ENCODE peak calls at places on chromosomes 6 and 20, in ten cellular contexts. Q, J, M, S, N, B, V, G, X and W are unnamed samples.

GRCh38 chr6:167826230-167827061 is at the start of gene AFDN:
- DNase-seq in B (peak; percentile 67), X (no peak), M (no peak), V (no peak), N (no peak), G (peak; percentile 66), S (peak; percentile 61), J (peak; percentile 55), Q (no peak), W (peak; percentile 60)

GRCh38 chr6:143059616-143060353 is 904 bp upstream of the AIG1 start:
- DNase-seq in J (peak; percentile 97), X (peak; percentile 78), B (peak; percentile 33), M (peak; percentile 51), S (peak; percentile 73), N (no peak), G (peak; percentile 70), Q (no peak), V (peak; percentile 89), W (no peak)

GRCh38 chr6:340991-341827 is 48.9 kb downstream of the DUSP22 start:
- DNase-seq in B (peak; percentile 82), M (no peak), J (no peak), G (no peak), N (no peak), Q (no peak), V (no peak), S (peak; percentile 47), X (no peak), W (no peak)

GRCh38 chr20:2337142-2337541 is 41.3 kb downstream of the TGM3 start:
- DNase-seq in N (no peak), S (no peak), G (no peak), B (no peak), X (no peak), Q (no peak), M (no peak), V (no peak), J (no peak), W (peak; percentile 15)

GRCh38 chr20:52539891-52540290 is 348.3 kb upstream of the ZFP64 start:
- DNase-seq in S (peak; percentile 4), Q (no peak), G (no peak), J (no peak), X (no peak), B (no peak), M (no peak), V (no peak), N (no peak), W (no peak)

GRCh38 chr6:119152187-119152586 is 73.7 kb upstream of the FAM184A start:
- DNase-seq in G (no peak), J (no peak), N (no peak), Q (no peak), M (no peak), S (no peak), X (no peak), V (no peak), B (no peak), W (no peak)

GRCh38 chr20:9344080-9344920 is 170.1 kb upstream of the LAMP5 start:
- DNase-seq in N (no peak), J (no peak), M (no peak), S (no peak), X (peak; percentile 22), B (peak; percentile 16), G (peak; percentile 70), Q (no peak), V (peak; percentile 13), W (no peak)

GRCh38 chr6:70725817-70726413 is 58.2 kb downstream of the SMAP1 start:
- DNase-seq in S (no peak), B (no peak), G (peak; percentile 48), V (no peak), Q (no peak), J (no peak), X (no peak), N (no peak), M (no peak), W (no peak)

GRCh38 chr6:706161-706560 is 13.2 kb upstream of the EXOC2 start:
- DNase-seq in G (no peak), M (no peak), X (no peak), Q (no peak), J (no peak), V (no peak), S (no peak), N (no peak), B (no peak), W (no peak)

GRCh38 chr6:90759662-90760061 is 172.8 kb upstream of the MAP3K7 start:
- DNase-seq in J (no peak), V (no peak), M (no peak), S (no peak), N (no peak), G (no peak), Q (no peak), B (no peak), X (no peak), W (no peak)

GRCh38 chr6:24492475-24492874 is 2.3 kb upstream of the ALDH5A1 start:
- DNase-seq in X (no peak), J (no peak), B (no peak), Q (no peak), N (no peak), V (no peak), M (no peak), S (peak; percentile 16), G (peak; percentile 29), W (no peak)

GRCh38 chr6:46059608-46060007 is 43.9 kb upstream of the CLIC5 start:
- DNase-seq in B (no peak), S (no peak), Q (no peak), N (no peak), V (no peak), G (peak; percentile 40), J (no peak), M (no peak), X (no peak), W (no peak)

GRCh38 chr6:104251651-104252050 is 608.1 kb downstream of the HACE1 start:
- DNase-seq in G (no peak), S (no peak), X (no peak), J (no peak), V (no peak), M (no peak), Q (no peak), N (no peak), B (no peak), W (no peak)

GRCh38 chr6:148999501-148999900 is 252.7 kb downstream of the UST start:
- DNase-seq in X (no peak), M (no peak), V (no peak), N (no peak), J (no peak), G (peak; percentile 59), S (no peak), B (no peak), Q (no peak), W (no peak)

GRCh38 chr6:117496383-117496990 is 14.0 kb downstream of the DCBLD1 start:
- DNase-seq in V (no peak), S (no peak), J (peak; percentile 96), N (no peak), G (peak; percentile 53), B (no peak), X (no peak), M (no peak), Q (no peak), W (no peak)

GRCh38 chr6:37134622-37135191 is 35.2 kb upstream of the PIM1 start:
- DNase-seq in J (peak; percentile 95), S (peak; percentile 25), M (peak; percentile 69), G (peak; percentile 93), Q (no peak), X (peak; percentile 87), N (peak; percentile 63), V (peak; percentile 94), B (peak; percentile 78), W (peak; percentile 57)

GRCh38 chr6:139117734-139118133 is 17.1 kb upstream of the HECA start:
- DNase-seq in S (no peak), B (no peak), X (no peak), J (no peak), N (no peak), M (no peak), V (no peak), Q (no peak), G (no peak), W (no peak)

DNA sequence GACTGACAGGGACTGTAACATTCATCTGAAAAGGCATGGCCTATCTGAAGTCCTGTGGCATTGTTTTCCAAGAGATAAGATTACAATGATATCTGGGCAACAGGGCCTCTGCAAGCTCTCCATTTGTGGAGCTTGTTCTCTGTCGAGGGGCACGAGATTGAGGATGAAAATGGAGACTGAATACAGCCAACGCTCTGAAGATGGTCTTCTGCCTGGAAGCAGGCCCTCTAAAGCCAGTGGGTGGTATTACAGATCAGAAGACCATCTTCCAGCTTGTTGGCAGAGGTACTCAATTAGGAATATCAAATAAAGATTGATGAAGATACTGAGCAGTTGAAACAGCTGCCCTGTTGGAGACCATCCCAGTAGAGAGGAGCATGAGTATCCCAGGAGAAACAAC is 288.2 kb downstream of the CENPW start:
- DNase-seq in M (no peak), G (no peak), B (no peak), J (no peak), S (no peak), Q (no peak), V (no peak), N (no peak), X (no peak), W (no peak)
- TF ChIP-seq CTCF in M (no peak), G (no peak), B (no peak), J (no peak), S (no peak), Q (peak; percentile 40), V (no peak), N (no peak), X (no peak), W (no peak)

DNA sequence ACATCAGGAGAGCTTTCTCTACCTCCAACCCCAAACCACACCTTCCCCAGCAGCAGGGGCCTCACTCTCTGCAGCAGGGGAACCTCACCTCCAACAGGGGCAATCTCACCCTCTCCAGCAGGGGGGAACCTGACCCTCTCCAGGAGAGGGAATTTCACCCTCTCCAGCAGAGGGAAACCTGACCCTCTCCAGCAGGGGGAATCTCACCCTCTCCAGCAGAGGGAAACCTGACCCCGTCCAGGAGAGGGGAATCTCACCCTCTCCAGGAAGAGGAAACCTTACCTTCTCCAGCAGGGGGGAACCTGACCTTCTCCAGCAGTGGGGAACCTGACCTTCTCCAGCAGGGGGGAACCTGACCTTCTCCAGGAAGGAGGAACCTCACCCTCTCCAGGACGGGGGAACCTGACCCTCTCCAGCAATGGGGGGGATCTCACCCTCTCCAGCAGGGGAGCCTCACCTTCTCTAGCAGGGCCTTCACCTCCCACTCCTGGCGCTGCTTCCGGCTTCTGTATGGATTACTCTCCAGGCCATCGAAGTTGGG is 3.1 kb downstream of the B3GALT4 start:
- DNase-seq in X (no peak), M (no peak), S (no peak), V (no peak), J (peak; percentile 64), Q (peak; percentile 64), G (peak; percentile 54), B (peak; percentile 42), N (no peak), W (no peak)
- TF ChIP-seq CTCF in X (peak; percentile 33), M (peak; percentile 64), S (peak; percentile 19), V (peak; percentile 60), J (peak; percentile 78), Q (peak; percentile 80), G (peak; percentile 58), B (peak; percentile 22), N (no peak), W (no peak)

GRCh38 chr20:63740501-63741353 is 1.2 kb downstream of the SLC2A4RG start:
- DNase-seq in J (peak; percentile 84), S (peak; percentile 62), V (peak; percentile 59), Q (no peak), G (peak; percentile 94), X (peak; percentile 85), M (peak; percentile 63), N (peak; percentile 72), B (peak; percentile 96), W (peak; percentile 94)
- TF ChIP-seq CTCF in J (no peak), S (no peak), V (peak; percentile 28), Q (no peak), G (peak; percentile 11), X (peak; percentile 10), M (peak; percentile 33), N (no peak), B (peak; percentile 53), W (no peak)

GRCh38 chr6:17470953-17471335 is 77.5 kb downstream of the CAP2 start:
- DNase-seq in M (peak; percentile 36), X (peak; percentile 77), B (peak; percentile 18), N (no peak), G (peak; percentile 93), Q (no peak), S (no peak), V (peak; percentile 90), J (no peak), W (no peak)
- TF ChIP-seq CTCF in M (no peak), X (peak; percentile 6), B (peak; percentile 27), N (no peak), G (peak; percentile 18), Q (no peak), S (no peak), V (no peak), J (no peak), W (no peak)